ENCODE peak calls at places on chromosome 7, in five cellular contexts. N is A549, V is transverse colon, D is left ventricle myocardium superior, T is anterior cingulate cortex. U is an unnamed sample.

GRCh38 chr7:11607676-11608075 is 224.3 kb downstream of the THSD7A start:
- DNase-seq in N (no peak), V (no peak), D (no peak), T (no peak), U (no peak)

GRCh38 chr7:140003913-140004382 is 58.8 kb downstream of the PARP12 start:
- DNase-seq in N (peak), V (peak), D (no peak), T (no peak), U (no peak)

GRCh38 chr7:3712841-3713240 is 411.8 kb downstream of the SDK1 start:
- DNase-seq in N (no peak), V (peak), D (no peak), T (no peak), U (no peak)

GRCh38 chr7:108592633-108593277 is 23.1 kb downstream of the DNAJB9 start:
- DNase-seq in N (peak), V (no peak), D (no peak), T (no peak), U (no peak)

GRCh38 chr7:24755541-24756416 is 1.5 kb downstream of the GSDME start:
- DNase-seq in N (no peak), V (no peak), D (no peak), T (no peak), U (no peak)

GRCh38 chr7:1458676-1459511 is at the start of gene MICALL2:
- DNase-seq in N (peak), V (peak), D (peak), T (peak), U (peak)

GRCh38 chr7:27182285-27182827 is 2.7 kb downstream of the HOXA11 start:
- DNase-seq in N (no peak), V (peak), D (no peak), T (no peak), U (no peak)

GRCh38 chr7:46747222-46747621 is 826.1 kb upstream of the IGFBP3 start:
- DNase-seq in N (no peak), V (no peak), D (no peak), T (no peak), U (no peak)

GRCh38 chr7:32921896-32922295 is 30.3 kb upstream of the KBTBD2 start:
- DNase-seq in N (no peak), V (no peak), D (no peak), T (no peak), U (no peak)

GRCh38 chr7:137996386-137996851 is 5.5 kb downstream of the CREB3L2 start:
- DNase-seq in N (no peak), V (no peak), D (peak), T (no peak), U (no peak)

GRCh38 chr7:3244241-3244814 is 56.7 kb upstream of the SDK1 start:
- DNase-seq in N (peak), V (no peak), D (no peak), T (no peak), U (no peak)

GRCh38 chr7:6172331-6173295 is 99.8 kb downstream of the CYTH3 start:
- DNase-seq in N (no peak), V (no peak), D (no peak), T (no peak), U (peak)

GRCh38 chr7:134885967-134886352 is 100.3 kb upstream of the AGBL3 start:
- DNase-seq in N (peak), V (no peak), D (no peak), T (no peak), U (no peak)

GRCh38 chr7:137484326-137484725 is 140.8 kb upstream of the PTN start:
- DNase-seq in N (no peak), V (no peak), D (no peak), T (no peak), U (no peak)